ENCODE peak calls at places on chromosomes 3 and 15, in ten cellular contexts. M is HCT116, P is endodermal cell, J is DND-41, A is neural progenitor cell, U is kidney, Q is neuronal stem cell, V is MM.1S, T is astrocyte, X is mammary epithelial cell. O is an unnamed sample.

GRCh38 chr3:105611304-105612192 is 244.8 kb downstream of the ALCAM start:
- DNase-seq in V (no peak), X (peak; percentile 66), U (no peak), J (no peak), A (no peak), T (no peak), Q (no peak), P (no peak), M (peak; percentile 33), O (no peak)

GRCh38 chr3:141286856-141287255 is 55.2 kb downstream of the PXYLP1 start:
- DNase-seq in T (no peak), J (no peak), V (no peak), Q (no peak), P (no peak), A (no peak), X (no peak), U (no peak), M (no peak), O (no peak)

GRCh38 chr3:62604746-62605351 is 231.5 kb upstream of the FEZF2 start:
- DNase-seq in X (no peak), U (no peak), P (no peak), T (no peak), J (no peak), A (no peak), V (no peak), Q (no peak), M (no peak), O (no peak)

GRCh38 chr3:31692714-31693113 is 160.0 kb downstream of the STT3B start:
- DNase-seq in A (peak; percentile 28), P (peak; percentile 59), J (no peak), T (no peak), U (no peak), M (no peak), X (no peak), Q (no peak), V (no peak), O (no peak)

GRCh38 chr3:39188271-39189149 is 3.9 kb downstream of the XIRP1 start:
- DNase-seq in V (no peak), X (no peak), U (no peak), T (no peak), Q (no peak), M (no peak), J (no peak), P (no peak), A (no peak), O (no peak)

GRCh38 chr15:101288905-101289513 is 6.0 kb downstream of the SNRPA1 start:
- DNase-seq in P (peak; percentile 43), J (no peak), T (no peak), U (no peak), X (peak; percentile 37), A (peak; percentile 74), Q (no peak), M (peak; percentile 42), V (peak; percentile 67), O (peak; percentile 28)

GRCh38 chr3:43455233-43455632 is 166.6 kb downstream of the ANO10 start:
- DNase-seq in X (peak; percentile 62), P (no peak), T (peak; percentile 73), U (no peak), M (peak; percentile 82), Q (no peak), J (no peak), V (no peak), A (no peak), O (peak; percentile 35)

GRCh38 chr3:51945031-51945840 is 3.1 kb downstream of the PARP3 start:
- DNase-seq in V (no peak), A (no peak), J (no peak), P (no peak), Q (no peak), M (no peak), T (no peak), X (no peak), U (peak; percentile 68), O (no peak)

GRCh38 chr3:32531010-32531647 is 28.5 kb upstream of the CMTM6 start:
- DNase-seq in P (no peak), T (no peak), J (no peak), U (no peak), A (no peak), M (no peak), X (no peak), Q (no peak), V (no peak), O (no peak)

GRCh38 chr3:23377928-23378672 is 175.0 kb downstream of the UBE2E2 start:
- DNase-seq in V (peak; percentile 48), X (no peak), P (no peak), Q (no peak), U (no peak), J (no peak), T (no peak), A (no peak), M (no peak), O (no peak)

GRCh38 chr3:149534671-149535394 is 60.3 kb downstream of the TM4SF4 start:
- DNase-seq in A (no peak), P (peak; percentile 70), U (no peak), M (no peak), V (no peak), J (no peak), X (peak; percentile 47), Q (no peak), T (peak; percentile 89), O (no peak)

GRCh38 chr3:53189276-53189675 is 28.3 kb downstream of the PRKCD start:
- DNase-seq in M (no peak), P (no peak), X (no peak), T (no peak), J (no peak), V (no peak), Q (no peak), A (no peak), U (no peak), O (no peak)

GRCh38 chr3:126026277-126026751 is 57.3 kb downstream of the ROPN1B start:
- DNase-seq in Q (no peak), X (no peak), T (no peak), A (no peak), V (no peak), J (peak; percentile 11), P (no peak), M (no peak), U (no peak), O (no peak)

GRCh38 chr3:121545049-121545563 is 682 bp downstream of the POLQ start:
- DNase-seq in J (no peak), P (no peak), T (no peak), X (no peak), A (peak; percentile 8), Q (no peak), U (no peak), V (peak; percentile 18), M (no peak), O (no peak)

GRCh38 chr3:6273878-6274277 is 587.0 kb upstream of the GRM7 start:
- DNase-seq in T (no peak), M (no peak), A (no peak), Q (no peak), V (no peak), P (no peak), J (no peak), X (no peak), U (no peak), O (no peak)

GRCh38 chr15:52018244-52018643 is 775 bp upstream of the MAPK6 start:
- DNase-seq in A (no peak), P (no peak), Q (no peak), V (no peak), M (no peak), U (no peak), X (no peak), J (no peak), T (peak; percentile 59), O (no peak)

GRCh38 chr3:25045291-25045690 is 382.8 kb upstream of the RARB start:
- DNase-seq in U (no peak), V (no peak), Q (peak; percentile 66), A (peak; percentile 81), X (no peak), M (no peak), T (no peak), J (no peak), P (no peak), O (peak; percentile 39)

GRCh38 chr3:88528494-88528893 is 378.7 kb downstream of the C3orf38 start:
- DNase-seq in V (no peak), U (peak; percentile 27), Q (no peak), P (no peak), X (no peak), A (no peak), T (no peak), J (no peak), M (no peak), O (no peak)

GRCh38 chr3:106813742-106814141 is 563.5 kb upstream of the CCDC54 start:
- DNase-seq in J (no peak), A (no peak), X (no peak), T (no peak), Q (no peak), P (no peak), M (no peak), V (no peak), U (no peak), O (no peak)
- H3K9ac ChIP-seq in J (no peak overlapping the region), A (no peak overlapping the region), X (no peak overlapping the region), T (no peak overlapping the region), Q (no peak overlapping the region), P (no peak overlapping the region), M (no peak overlapping the region), V (no peak overlapping the region), U (no peak overlapping the region), O (no peak overlapping the region)

DNA sequence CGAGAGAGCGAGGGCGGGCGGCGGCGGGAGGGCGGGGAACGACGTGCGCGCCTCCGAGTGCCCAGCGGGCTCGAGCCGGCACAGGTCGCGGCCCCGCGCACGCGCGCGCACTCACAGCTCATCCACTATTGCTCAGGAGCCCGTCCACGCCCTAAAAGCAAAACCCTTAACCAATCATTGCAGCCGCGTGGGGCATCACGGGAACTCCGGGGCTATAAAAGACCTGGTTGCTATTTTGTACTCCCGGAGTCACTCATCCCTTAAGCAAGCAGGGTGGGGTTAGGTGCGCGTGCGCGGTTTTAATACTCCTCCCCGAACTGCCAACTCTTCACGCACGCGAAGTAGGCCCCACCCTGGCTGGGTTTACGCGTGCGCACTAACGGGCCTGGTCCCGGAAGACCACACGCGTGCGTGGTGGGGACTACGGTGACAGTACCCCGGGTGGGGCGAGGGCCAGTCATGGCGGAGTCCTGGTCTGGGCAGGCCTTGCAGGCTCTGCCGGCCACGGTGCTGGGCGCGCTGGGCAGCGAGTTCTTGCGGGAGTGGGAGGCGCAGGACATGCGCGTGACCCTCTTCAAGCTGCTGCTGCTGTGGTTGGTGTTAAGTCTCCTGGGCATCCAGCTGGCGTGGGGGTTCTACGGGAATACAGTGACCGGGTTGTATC is at the start of the genes RHOA and TCTA:
- DNase-seq in Q (peak; percentile 98), A (peak; percentile 98), J (peak; percentile 99), T (peak; percentile 99), V (peak; percentile 100), U (peak; percentile 100), P (peak; percentile 99), X (peak; percentile 100), M (peak; percentile 100), O (peak; percentile 100)
- H3K4me1 ChIP-seq in Q (peaks cover 11% of the 10 kb centered on the region), A (peaks cover 12% of the 10 kb centered on the region), J (peaks cover 78% of the 10 kb centered on the region), T (peaks cover 25% of the 10 kb centered on the region), V (peaks cover 46% of the 10 kb centered on the region), U (peaks cover 20% of the 10 kb centered on the region), P (peaks cover 7% of the 10 kb centered on the region), X (peaks cover 35% of the 10 kb centered on the region), M (peaks cover 31% of the 10 kb centered on the region), O (peaks cover 35% of the 10 kb centered on the region)

GRCh38 chr15:90859234-90860131 is 8.9 kb upstream of the FURIN start:
- DNase-seq in J (no peak), A (no peak), M (no peak), P (peak; percentile 84), X (no peak), Q (no peak), U (no peak), V (no peak), T (no peak), O (no peak)
- H3K9me3 ChIP-seq in J (no peaks in the 10 kb centered on the region), A (no peaks in the 10 kb centered on the region), M (no peaks in the 10 kb centered on the region), P (no peaks in the 10 kb centered on the region), X (no peaks in the 10 kb centered on the region), Q (no peaks in the 10 kb centered on the region), U (no peaks in the 10 kb centered on the region), V (no peaks in the 10 kb centered on the region), T (no peaks in the 10 kb centered on the region), O (no peaks in the 10 kb centered on the region)

GRCh38 chr3:132788299-132788698 is 66.1 kb upstream of the NPHP3 start:
- DNase-seq in P (no peak), X (peak; percentile 53), U (no peak), V (no peak), Q (no peak), J (no peak), A (no peak), M (peak; percentile 8), T (peak; percentile 71), O (peak; percentile 52)
- H3K9ac ChIP-seq in P (no peak overlapping the region), X (no peak overlapping the region), U (no peak overlapping the region), V (no peak overlapping the region), Q (no peak overlapping the region), J (no peak overlapping the region), A (no peak overlapping the region), M (no peak overlapping the region), T (no peak overlapping the region), O (no peak overlapping the region)

O was measured in endothelial cell of umbilical vein.